ENCODE peak calls at places on chromosome 6, in four cellular contexts. T is heart left ventricle, O is HCT116, N is tibial artery. X is an unnamed sample.
A peak's percentile ranks its signal among the peaks of the same experiment; 100 is the strongest.

GRCh38 chr6:105949939-105950582 is 136.1 kb upstream of the PRDM1 start:
- DNase-seq in N (no peak), O (no peak), T (no peak), X (no peak)

GRCh38 chr6:75201901-75202672 is 3.8 kb downstream of the COL12A1 start:
- DNase-seq in N (peak; percentile 54), T (peak; percentile 67), O (no peak), X (no peak)

GRCh38 chr6:134223761-134224445 is 94.0 kb downstream of the SGK1 start:
- DNase-seq in O (no peak), T (no peak), N (no peak), X (no peak)

GRCh38 chr6:54515013-54515412 is 206.8 kb downstream of the TINAG start:
- DNase-seq in T (no peak), N (no peak), O (no peak), X (no peak)

GRCh38 chr6:37042139-37042538 is 36.7 kb downstream of the FGD2 start:
- DNase-seq in T (no peak), O (no peak), N (no peak), X (no peak)

GRCh38 chr6:16964553-16965499 is 137.0 kb upstream of the STMND1 start:
- DNase-seq in N (peak; percentile 64), T (peak; percentile 73), O (peak; percentile 39), X (peak; percentile 60)

GRCh38 chr6:148747493-148748160 is 797 bp downstream of the UST start:
- DNase-seq in N (peak; percentile 59), O (no peak), T (peak; percentile 29), X (no peak)

GRCh38 chr6:67328269-67328668 is 1306.8 kb upstream of the ADGRB3 start:
- DNase-seq in N (no peak), O (no peak), T (no peak), X (no peak)

GRCh38 chr6:26232950-26233607 is 131.9 kb upstream of the BTN3A2 start:
- DNase-seq in N (no peak), T (no peak), O (no peak), X (no peak)

GRCh38 chr6:52063584-52064400 is 23.6 kb downstream of the PKHD1 start:
- DNase-seq in O (peak; percentile 35), N (no peak), T (peak; percentile 30), X (peak; percentile 25)

GRCh38 chr6:161740486-161740885 is 466.6 kb upstream of the AGPAT4 start:
- DNase-seq in N (no peak), O (no peak), T (no peak), X (no peak)

GRCh38 chr6:101393291-101394251 is at the start of gene GRIK2:
- DNase-seq in O (no peak), T (peak; percentile 52), N (no peak), X (no peak)

GRCh38 chr6:30541515-30542403 is 14.5 kb downstream of the GNL1 start:
- DNase-seq in N (peak; percentile 65), O (peak; percentile 83), T (peak; percentile 75), X (peak; percentile 64)

GRCh38 chr6:168698923-168699322 is 257.9 kb downstream of the SMOC2 start:
- DNase-seq in N (no peak), T (no peak), O (no peak), X (no peak)

GRCh38 chr6:30006170-30007131 is 54.6 kb upstream of the POLR1H start:
- DNase-seq in N (peak; percentile 64), O (no peak), T (peak; percentile 60), X (no peak)

GRCh38 chr6:129695373-129696027 is 14.5 kb downstream of the ARHGAP18 start:
- DNase-seq in O (no peak), N (no peak), T (no peak), X (no peak)

GRCh38 chr6:11851405-11851804 is 72.8 kb upstream of the ADTRP start:
- DNase-seq in O (no peak), N (no peak), T (no peak), X (peak; percentile 21)

GRCh38 chr6:22153384-22154158 is 143.3 kb downstream of the PRL start:
- DNase-seq in T (no peak), O (no peak), N (no peak), X (no peak)

GRCh38 chr6:132257561-132257960 is 143.7 kb downstream of the MOXD1 start:
- DNase-seq in N (no peak), T (no peak), O (no peak), X (no peak)

GRCh38 chr6:107629545-107630147 is 139.7 kb downstream of the SOBP start:
- DNase-seq in O (no peak), N (no peak), T (no peak), X (no peak)

GRCh38 chr6:155014715-155015300 is 19.7 kb downstream of the TIAM2 start:
- DNase-seq in O (no peak), N (no peak), T (no peak), X (no peak)

GRCh38 chr6:53794720-53795253 is at the start of gene LRRC1:
- DNase-seq in T (peak; percentile 94), N (peak; percentile 88), O (peak; percentile 86), X (peak; percentile 39)

GRCh38 chr6:127092486-127092885 is 26.0 kb upstream of the RSPO3 start:
- DNase-seq in O (no peak), T (no peak), N (no peak), X (no peak)

GRCh38 chr6:124742971-124743370 is 219.3 kb upstream of the RNF217 start:
- DNase-seq in N (no peak), O (no peak), T (no peak), X (no peak)

GRCh38 chr6:31952140-31952805 is 6.4 kb downstream of the CFB start:
- DNase-seq in T (peak; percentile 67), N (peak; percentile 45), O (no peak), X (no peak)

GRCh38 chr6:42555477-42556457 is 8.1 kb upstream of the UBR2 start:
- DNase-seq in O (peak; percentile 33), T (no peak), N (no peak), X (no peak)

GRCh38 chr6:107932580-107932979 is 25.4 kb downstream of the SEC63 start:
- DNase-seq in N (no peak), O (no peak), T (no peak), X (no peak)

GRCh38 chr6:151885234-151885633 is 77.8 kb downstream of the ESR1 start:
- DNase-seq in N (no peak), O (no peak), T (no peak), X (no peak)

GRCh38 chr6:186221-186965 is 105.9 kb upstream of the DUSP22 start:
- DNase-seq in T (no peak), N (no peak), O (no peak), X (no peak)

GRCh38 chr6:113999284-113999683 is 28.3 kb upstream of the HDAC2 start:
- DNase-seq in T (no peak), N (no peak), O (no peak), X (no peak)

GRCh38 chr6:113997106-113997505 is 26.2 kb upstream of the HDAC2 start:
- DNase-seq in T (no peak), N (no peak), O (peak; percentile 57), X (no peak)

GRCh38 chr6:113994934-113995342 is 24.0 kb upstream of the HDAC2 start:
- DNase-seq in O (peak; percentile 88), T (no peak), N (no peak), X (no peak)

GRCh38 chr6:113998811-113999210 is 27.9 kb upstream of the HDAC2 start:
- DNase-seq in T (no peak), N (no peak), O (no peak), X (no peak)

DNA sequence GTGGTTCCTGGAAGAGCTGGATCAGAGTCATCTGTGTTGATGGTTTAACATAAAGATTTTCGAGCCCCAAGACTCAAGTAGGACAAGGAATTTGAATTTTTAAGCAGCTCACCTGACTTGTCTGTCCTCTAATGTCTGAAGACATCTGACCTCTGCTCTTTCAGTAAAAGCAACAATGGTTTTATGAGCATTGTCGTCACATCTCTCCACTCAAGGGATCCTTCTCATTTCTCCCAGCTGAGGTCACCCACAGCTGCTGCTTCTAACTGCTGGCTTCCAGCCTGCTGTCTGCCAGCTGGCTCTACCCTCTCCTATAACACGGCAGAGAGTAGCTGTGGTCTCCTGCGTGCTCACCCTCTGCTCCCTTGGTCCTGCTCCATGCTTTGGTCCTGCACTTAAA is 24.7 kb upstream of the HDAC2 start:
- DNase-seq in T (peak; percentile 72), N (no peak), O (peak; percentile 61), X (peak; percentile 60)
- H3K4me3 ChIP-seq in T (no peak overlapping the region), N (no peak overlapping the region), O (no peak overlapping the region), X (no peak overlapping the region)

GRCh38 chr6:167225903-167226508 is 65.1 kb upstream of the UNC93A start:
- DNase-seq in T (no peak), N (no peak), O (no peak), X (no peak)

GRCh38 chr6:167227984-167228383 is 63.1 kb upstream of the UNC93A start:
- DNase-seq in O (no peak), T (no peak), N (no peak), X (no peak)

GRCh38 chr6:167229586-167229985 is 61.5 kb upstream of the UNC93A start:
- DNase-seq in O (no peak), N (no peak), T (no peak), X (no peak)

GRCh38 chr6:167221408-167222201 is 63.8 kb upstream of the GPR31 start:
- DNase-seq in T (no peak), N (no peak), O (no peak), X (no peak)

DNA sequence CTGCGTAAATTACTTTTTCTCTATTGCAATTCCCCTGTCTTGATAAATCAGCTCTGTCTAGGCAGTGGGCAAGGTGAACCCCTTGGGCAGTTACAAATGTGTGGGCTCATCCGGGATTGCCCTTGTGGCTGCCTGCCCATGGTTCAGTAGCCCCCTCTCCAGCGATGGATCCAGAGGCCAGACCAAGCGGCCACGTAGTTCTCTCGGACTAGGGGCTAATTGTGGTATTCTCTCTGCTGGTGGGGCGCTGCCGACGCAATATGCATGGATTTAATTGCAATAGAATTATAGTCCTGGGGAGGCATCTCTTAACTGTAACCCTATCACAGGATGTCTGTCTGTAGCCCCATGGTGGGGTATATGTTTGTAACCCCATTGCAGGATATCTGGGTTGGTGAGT is 64.3 kb upstream of the UNC93A start:
- DNase-seq in N (no peak), T (no peak), O (no peak), X (no peak)
- H3K4me3 ChIP-seq in N (no peak overlapping the region), T (no peak overlapping the region), O (no peak overlapping the region), X (no peak overlapping the region)

GRCh38 chr6:158609455-158610155 is 34.9 kb downstream of the DYNLT1 start:
- DNase-seq in T (no peak), O (no peak), N (peak; percentile 53), X (no peak)

GRCh38 chr6:158608221-158608620 is 36.3 kb downstream of the DYNLT1 start:
- DNase-seq in N (no peak), T (no peak), O (no peak), X (no peak)

GRCh38 chr6:158610319-158610968 is 34.1 kb downstream of the DYNLT1 start:
- DNase-seq in T (no peak), N (no peak), O (no peak), X (no peak)

GRCh38 chr6:158611039-158611438 is 33.5 kb downstream of the DYNLT1 start:
- DNase-seq in T (no peak), O (no peak), N (no peak), X (no peak)

DNA sequence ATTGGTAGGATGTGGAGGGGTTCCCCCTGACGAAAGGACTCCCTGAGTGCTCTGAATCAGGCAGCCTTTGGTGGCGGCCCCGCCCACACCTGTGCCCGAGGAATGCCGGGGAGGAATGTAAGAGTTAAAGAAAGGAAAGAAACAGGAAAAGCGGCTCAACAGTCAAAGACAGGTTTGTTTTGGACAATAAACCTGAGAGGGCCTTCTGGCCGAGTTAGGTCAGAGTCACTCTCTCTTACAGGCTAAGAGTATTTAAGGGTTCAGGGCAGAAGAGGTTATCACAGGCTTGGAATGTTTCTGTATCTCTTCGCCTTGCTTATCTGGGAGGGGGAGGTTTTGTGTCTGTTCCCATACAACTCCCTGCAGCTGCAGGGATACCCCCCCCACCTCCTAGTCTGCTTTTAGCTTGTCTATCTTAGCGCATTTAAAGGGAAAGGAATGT is 32.9 kb downstream of the DYNLT1 start:
- DNase-seq in O (no peak), N (no peak), T (no peak), X (no peak)
- H3K4me3 ChIP-seq in O (no peak overlapping the region), N (peak overlapping the region; percentile 11), T (no peak overlapping the region), X (no peak overlapping the region)

GRCh38 chr6:117829594-117830319 is 77.3 kb upstream of the SLC35F1 start:
- DNase-seq in T (no peak), O (peak; percentile 51), N (no peak), X (no peak)
- H3K4me3 ChIP-seq in T (no peak overlapping the region), O (peak overlapping the region; percentile 39), N (no peak overlapping the region), X (no peak overlapping the region)